ENCODE peak calls at places on chromosomes 4 and X, in eight cellular contexts. Y is bronchial epithelial cell, O is gastrocnemius medialis, S is fibroblast of pulmonary artery, G is AG09309, R is choroid plexus epithelial cell, H is IMR-90, N is fibroblast of mammary gland. F is an unnamed sample.

GRCh38 chr4:134078230-134078914 is 123.2 kb downstream of the PABPC4L start:
- DNase-seq in R (no peak), Y (no peak), H (no peak), N (no peak), O (no peak), S (no peak), G (no peak), F (peak; percentile 3)

GRCh38 chr4:18816228-18816891 is 794.8 kb upstream of the LCORL start:
- DNase-seq in Y (no peak), G (no peak), S (no peak), O (no peak), N (no peak), R (no peak), H (no peak), F (no peak)

GRCh38 chr4:53905935-53906377 is 158.4 kb downstream of the CHIC2 start:
- DNase-seq in N (peak; percentile 78), O (peak; percentile 13), H (peak; percentile 78), Y (peak; percentile 62), G (no peak), R (peak; percentile 82), S (peak; percentile 83), F (peak; percentile 85)

GRCh38 chrX:34350552-34350951 is 218.4 kb upstream of the FAM47A start:
- DNase-seq in R (peak; percentile 62), O (no peak), Y (peak; percentile 11), S (peak; percentile 72), H (no peak), N (no peak), G (no peak), F (peak; percentile 29)

GRCh38 chr4:151223465-151223864 is 53.5 kb upstream of the PRSS48 start:
- DNase-seq in R (no peak), Y (no peak), G (no peak), H (no peak), O (no peak), S (no peak), N (no peak), F (no peak)

GRCh38 chr4:110628321-110629213 is 5.7 kb upstream of the PITX2 start:
- DNase-seq in O (no peak), H (no peak), G (no peak), Y (no peak), N (no peak), S (no peak), R (no peak), F (peak; percentile 72)

GRCh38 chr4:64713256-64713840 is 304.1 kb upstream of the TECRL start:
- DNase-seq in R (peak; percentile 45), Y (peak; percentile 50), O (no peak), G (peak; percentile 2), H (peak; percentile 4), S (peak; percentile 35), N (peak; percentile 30), F (peak; percentile 1)

GRCh38 chr4:120753854-120754253 is 168.7 kb downstream of the PRDM5 start:
- DNase-seq in S (peak; percentile 35), H (no peak), G (no peak), O (no peak), R (no peak), N (no peak), Y (no peak), F (no peak)

GRCh38 chrX:40285876-40286275 is 188.1 kb upstream of the BCOR start:
- DNase-seq in Y (no peak), S (no peak), H (no peak), G (no peak), N (no peak), R (no peak), O (no peak), F (no peak)

GRCh38 chr4:162699629-162700028 is 467.1 kb downstream of the NAF1 start:
- DNase-seq in R (no peak), O (no peak), Y (no peak), G (no peak), N (no peak), S (no peak), H (no peak), F (no peak)

GRCh38 chr4:158496030-158496741 is 25.5 kb upstream of the RXFP1 start:
- DNase-seq in H (no peak), O (no peak), G (no peak), Y (peak; percentile 40), S (peak; percentile 28), N (no peak), R (peak; percentile 39), F (no peak)

GRCh38 chrX:118552501-118552900 is 56.9 kb downstream of the DOCK11 start:
- DNase-seq in R (peak; percentile 23), Y (peak; percentile 90), S (peak; percentile 56), H (peak; percentile 71), O (peak; percentile 5), N (peak; percentile 91), G (peak; percentile 47), F (peak; percentile 68)

GRCh38 chr4:64643841-64644240 is 234.6 kb upstream of the TECRL start:
- DNase-seq in Y (no peak), S (no peak), N (no peak), G (no peak), H (no peak), R (no peak), O (no peak), F (no peak)

GRCh38 chrX:134186362-134187121 is 50.4 kb upstream of the CCDC160 start:
- DNase-seq in S (no peak), G (no peak), R (no peak), H (no peak), N (no peak), Y (peak; percentile 14), O (no peak), F (no peak)

GRCh38 chr4:38805530-38806145 is 1.0 kb upstream of the TLR1 start:
- DNase-seq in S (peak; percentile 62), N (peak; percentile 17), Y (no peak), G (no peak), O (no peak), R (peak; percentile 27), H (no peak), F (peak; percentile 27)

GRCh38 chrX:332916-333610 is 14.5 kb upstream of the GTPBP6 start:
- DNase-seq in N (no peak), O (no peak), Y (no peak), S (no peak), R (no peak), G (no peak), H (no peak), F (no peak)

GRCh38 chrX:96619588-96619987 is 65.1 kb upstream of the DIAPH2 start:
- DNase-seq in O (no peak), H (peak; percentile 2), N (no peak), G (no peak), Y (peak; percentile 5), R (peak; percentile 38), S (peak; percentile 42), F (peak; percentile 20)

GRCh38 chr4:4726051-4726450 is 133.4 kb upstream of the MSX1 start:
- DNase-seq in S (no peak), R (no peak), Y (no peak), N (no peak), O (no peak), G (no peak), H (no peak), F (no peak)

GRCh38 chr4:172892300-172892699 is 276.3 kb upstream of the GALNT7 start:
- DNase-seq in G (no peak), S (peak; percentile 28), Y (peak; percentile 45), N (peak; percentile 40), H (peak; percentile 3), O (no peak), R (peak; percentile 52), F (no peak)

DNA sequence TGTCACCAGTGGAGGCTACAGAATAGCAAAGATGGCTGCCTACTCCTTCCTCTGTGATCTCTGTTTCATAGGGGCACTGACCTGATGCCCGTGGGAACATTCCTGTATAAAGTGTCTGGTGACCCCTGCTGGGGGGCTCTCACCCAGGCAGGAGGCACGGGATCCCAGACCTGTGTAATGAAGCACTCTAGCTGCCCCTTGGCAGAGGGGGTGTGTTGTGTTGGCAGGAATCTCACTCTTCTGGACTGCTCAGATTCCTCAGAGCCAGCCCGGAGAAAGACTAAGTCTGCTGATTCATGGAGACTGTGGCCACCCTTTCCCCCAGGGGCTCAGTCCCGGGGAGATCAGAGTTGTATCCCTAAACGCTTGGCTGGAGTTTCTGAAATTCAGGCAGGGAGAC is 648.3 kb downstream of the SPRY1 start:
- DNase-seq in G (no peak), N (no peak), Y (no peak), R (no peak), O (no peak), H (no peak), S (no peak), F (no peak)
- TF ChIP-seq CTCF in G (no peak), N (no peak), Y (no peak), R (no peak), O (no peak), H (no peak), S (no peak), F (no peak)

DNA sequence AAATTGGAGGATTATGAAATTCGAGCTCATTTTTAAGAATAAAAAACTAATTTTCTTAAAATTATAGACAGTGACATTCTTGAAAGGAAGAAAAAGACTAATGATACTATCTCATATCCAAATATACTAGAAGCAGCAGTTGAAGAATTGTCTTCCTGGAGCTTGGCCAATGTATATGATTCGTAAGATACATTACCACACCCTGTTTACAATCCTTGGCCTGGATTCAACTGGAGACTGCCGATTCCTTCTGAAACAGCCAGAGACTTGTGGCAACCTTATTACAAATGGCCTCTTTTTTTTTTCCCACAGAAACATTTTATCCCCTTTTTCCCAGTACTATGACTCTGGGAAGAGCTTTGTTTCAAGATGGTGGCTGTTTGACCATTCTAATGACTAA is 571.2 kb upstream of the FAT1 start:
- DNase-seq in G (no peak), R (peak; percentile 21), S (peak; percentile 36), O (no peak), Y (peak; percentile 89), H (peak; percentile 66), N (peak; percentile 22), F (peak; percentile 67)
- H3K4me3 ChIP-seq in G (no peak overlapping the region), R (no peak overlapping the region), S (no peak overlapping the region), O (no peak overlapping the region), Y (no peak overlapping the region), H (no peak overlapping the region), N (no peak overlapping the region), F (no peak overlapping the region)

GRCh38 chr4:36399762-36400353 is 118.4 kb downstream of the DTHD1 start:
- DNase-seq in S (peak; percentile 28), R (peak; percentile 27), Y (peak; percentile 52), H (no peak), N (peak; percentile 2), O (no peak), G (no peak), F (no peak)
- TF ChIP-seq CTCF in S (peak; percentile 55), R (peak; percentile 58), Y (peak; percentile 65), H (no peak), N (peak; percentile 39), O (no peak), G (no peak), F (no peak)

DNA sequence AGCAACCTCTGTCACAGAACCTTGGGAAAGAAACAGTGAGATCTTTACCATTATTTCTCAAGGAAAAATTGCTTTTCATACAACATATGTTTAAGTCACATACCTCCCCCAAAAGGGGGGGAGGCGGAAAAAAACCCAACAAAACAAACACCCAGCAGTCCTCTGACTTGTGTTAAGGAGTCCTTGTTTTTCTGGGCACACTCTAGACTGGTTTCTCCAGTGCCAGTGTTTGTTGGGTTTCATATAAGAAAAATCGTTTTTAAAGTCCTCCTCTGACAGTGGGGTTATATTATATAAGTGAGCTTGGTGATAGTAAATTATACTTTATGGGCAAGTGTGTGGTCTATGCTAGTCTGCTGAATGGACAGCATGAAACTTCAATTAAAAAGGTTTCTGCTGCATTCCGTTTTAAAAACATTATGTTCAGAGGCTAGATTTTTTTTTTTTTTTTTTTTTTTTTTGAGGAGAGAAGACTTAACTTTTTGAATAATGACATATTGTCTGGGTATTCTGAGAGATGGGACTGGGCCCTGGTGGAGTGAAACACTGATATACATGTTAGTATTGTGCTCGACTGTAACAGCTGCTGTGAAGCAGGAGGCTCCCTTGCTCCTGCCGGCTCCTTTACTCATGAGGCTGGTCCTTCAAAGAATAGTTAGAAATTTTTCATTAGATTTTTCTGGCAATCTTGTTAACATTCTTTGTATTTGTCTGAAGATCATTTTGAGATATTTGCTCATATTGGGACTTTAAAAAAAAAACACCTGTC is 73.1 kb downstream of the TMEM131L start:
- DNase-seq in G (no peak), N (no peak), S (no peak), Y (no peak), R (no peak), O (no peak), H (no peak), F (peak; percentile 16)
- H3K4me3 ChIP-seq in G (no peak overlapping the region), N (no peak overlapping the region), S (peak overlapping the region; percentile 43), Y (no peak overlapping the region), R (peak overlapping the region; percentile 47), O (peak overlapping the region; percentile 43), H (no peak overlapping the region), F (peak overlapping the region; percentile 43)